ENCODE peak calls at places on chromosomes 16 and 17, in four cellular contexts. One of them, this sample, is unnamed.

GRCh38 chr17:81230043-81230820 is 7.5 kb upstream of the CEP131 start:
- ATAC-seq in DND-41: no peak
- ATAC-seq in activated T-cell treated with anti-CD3 and anti-CD28 coated beads, Interleukin-2, amount 50 U/mL, for 4 hours: peak
- ATAC-seq in heart left ventricle: no peak
- ATAC-seq in this sample: no peak

GRCh38 chr16:48487287-48487686 is 102.1 kb upstream of the SIAH1 start:
- ATAC-seq in DND-41: no peak
- ATAC-seq in activated T-cell treated with anti-CD3 and anti-CD28 coated beads, Interleukin-2, amount 50 U/mL, for 4 hours: no peak
- ATAC-seq in heart left ventricle: no peak
- ATAC-seq in this sample: no peak

GRCh38 chr17:550776-551175 is 163.9 kb downstream of the VPS53 start:
- ATAC-seq in DND-41: no peak
- ATAC-seq in activated T-cell treated with anti-CD3 and anti-CD28 coated beads, Interleukin-2, amount 50 U/mL, for 4 hours: no peak
- ATAC-seq in heart left ventricle: no peak
- ATAC-seq in this sample: no peak

GRCh38 chr17:80708497-80708896 is 163.9 kb downstream of the RPTOR start:
- ATAC-seq in DND-41: no peak
- ATAC-seq in activated T-cell treated with anti-CD3 and anti-CD28 coated beads, Interleukin-2, amount 50 U/mL, for 4 hours: no peak
- ATAC-seq in heart left ventricle: no peak
- ATAC-seq in this sample: peak

GRCh38 chr16:66563574-66564334 is 2.5 kb upstream of the CMTM1 start:
- ATAC-seq in DND-41: no peak
- ATAC-seq in activated T-cell treated with anti-CD3 and anti-CD28 coated beads, Interleukin-2, amount 50 U/mL, for 4 hours: peak
- ATAC-seq in heart left ventricle: no peak
- ATAC-seq in this sample: peak

GRCh38 chr16:67317853-67318252 is 8.7 kb downstream of the KCTD19 start:
- ATAC-seq in DND-41: no peak
- ATAC-seq in activated T-cell treated with anti-CD3 and anti-CD28 coated beads, Interleukin-2, amount 50 U/mL, for 4 hours: no peak
- ATAC-seq in heart left ventricle: no peak
- ATAC-seq in this sample: no peak

GRCh38 chr17:7440113-7440822 is 956 bp downstream of the FGF11 start:
- ATAC-seq in DND-41: no peak
- ATAC-seq in activated T-cell treated with anti-CD3 and anti-CD28 coated beads, Interleukin-2, amount 50 U/mL, for 4 hours: no peak
- ATAC-seq in heart left ventricle: no peak
- ATAC-seq in this sample: no peak

GRCh38 chr17:82449136-82449882 is 1.2 kb downstream of the CYBC1 start:
- ATAC-seq in DND-41: peak
- ATAC-seq in activated T-cell treated with anti-CD3 and anti-CD28 coated beads, Interleukin-2, amount 50 U/mL, for 4 hours: peak
- ATAC-seq in heart left ventricle: no peak
- ATAC-seq in this sample: peak

GRCh38 chr16:88959022-88959421 is 18.0 kb downstream of the CBFA2T3 start:
- ATAC-seq in DND-41: no peak
- ATAC-seq in activated T-cell treated with anti-CD3 and anti-CD28 coated beads, Interleukin-2, amount 50 U/mL, for 4 hours: no peak
- ATAC-seq in heart left ventricle: no peak
- ATAC-seq in this sample: no peak

GRCh38 chr16:30457256-30457655 is 11.6 kb upstream of the SEPHS2 start:
- ATAC-seq in DND-41: no peak
- ATAC-seq in activated T-cell treated with anti-CD3 and anti-CD28 coated beads, Interleukin-2, amount 50 U/mL, for 4 hours: no peak
- ATAC-seq in heart left ventricle: peak
- ATAC-seq in this sample: no peak

This sample was measured in activated T-helper 17 cell treated with anti-CD3 and anti-CD28 coated beads, Interleukin-2, amount 50 U/mL, for 72 hours.